ENCODE peak calls at places on chromosomes 4 and X, in four cellular contexts. One of them, this sample, is unnamed. For H3K9me3, the result is how much of the 10 kb centered on the place peaks cover.

GRCh38 chrX:10549280-10549679 is 71.1 kb downstream of the MID1 start:
- DNase-seq in effector memory CD4-positive, alpha-beta T cell: no peak
- DNase-seq in left lung: no peak
- DNase-seq in BE2C: peak
- DNase-seq in this sample: no peak

GRCh38 chr4:26325191-26325590 is 4.4 kb downstream of the RBPJ start:
- DNase-seq in effector memory CD4-positive, alpha-beta T cell: no peak
- DNase-seq in left lung: no peak
- DNase-seq in BE2C: no peak
- DNase-seq in this sample: no peak

GRCh38 chrX:71163010-71163409 is 18.4 kb downstream of the NLGN3 start:
- DNase-seq in effector memory CD4-positive, alpha-beta T cell: no peak
- DNase-seq in left lung: no peak
- DNase-seq in BE2C: no peak
- DNase-seq in this sample: no peak

GRCh38 chrX:49627030-49627777 is 28.4 kb downstream of the GAGE1 start:
- DNase-seq in effector memory CD4-positive, alpha-beta T cell: no peak
- DNase-seq in left lung: no peak
- DNase-seq in BE2C: peak
- DNase-seq in this sample: peak

GRCh38 chr4:84224522-84224921 is 274.6 kb downstream of the NKX6-1 start:
- DNase-seq in effector memory CD4-positive, alpha-beta T cell: no peak
- DNase-seq in left lung: no peak
- DNase-seq in BE2C: no peak
- DNase-seq in this sample: no peak

GRCh38 chr4:158671665-158671914 is at the start of gene C4orf46:
- DNase-seq in effector memory CD4-positive, alpha-beta T cell: no peak
- DNase-seq in left lung: no peak
- DNase-seq in BE2C: no peak
- DNase-seq in this sample: no peak

GRCh38 chrX:136708348-136708747 is 60.4 kb downstream of the CD40LG start:
- DNase-seq in effector memory CD4-positive, alpha-beta T cell: no peak
- DNase-seq in left lung: no peak
- DNase-seq in BE2C: no peak
- DNase-seq in this sample: no peak

GRCh38 chr4:150950657-150951056 is 64.4 kb downstream of the LRBA start:
- DNase-seq in effector memory CD4-positive, alpha-beta T cell: no peak
- DNase-seq in left lung: no peak
- DNase-seq in BE2C: no peak
- DNase-seq in this sample: no peak

GRCh38 chr4:147543039-147543438 is 62.1 kb downstream of the EDNRA start:
- DNase-seq in effector memory CD4-positive, alpha-beta T cell: no peak
- DNase-seq in left lung: no peak
- DNase-seq in BE2C: no peak
- DNase-seq in this sample: no peak

GRCh38 chr4:53376900-53377299 is 541 bp upstream of the FIP1L1 start:
- DNase-seq in effector memory CD4-positive, alpha-beta T cell: no peak
- DNase-seq in left lung: no peak
- DNase-seq in BE2C: no peak
- DNase-seq in this sample: no peak

GRCh38 chr4:169485084-169485483 is 127.3 kb downstream of the NEK1 start:
- DNase-seq in effector memory CD4-positive, alpha-beta T cell: no peak
- DNase-seq in left lung: no peak
- DNase-seq in BE2C: no peak
- DNase-seq in this sample: no peak

GRCh38 chr4:53906786-53907185 is 157.6 kb downstream of the CHIC2 start:
- DNase-seq in effector memory CD4-positive, alpha-beta T cell: no peak
- DNase-seq in left lung: no peak
- DNase-seq in BE2C: no peak
- DNase-seq in this sample: no peak

GRCh38 chr4:124432500-124432899 is 280.0 kb downstream of the ANKRD50 start:
- DNase-seq in effector memory CD4-positive, alpha-beta T cell: no peak
- DNase-seq in left lung: no peak
- DNase-seq in BE2C: no peak
- DNase-seq in this sample: no peak

GRCh38 chr4:31051565-31051964 is 331.4 kb downstream of the PCDH7 start:
- DNase-seq in effector memory CD4-positive, alpha-beta T cell: no peak
- DNase-seq in left lung: no peak
- DNase-seq in BE2C: no peak
- DNase-seq in this sample: no peak

GRCh38 chr4:76850010-76850441 is 47.9 kb downstream of the SOWAHB start:
- DNase-seq in effector memory CD4-positive, alpha-beta T cell: no peak
- DNase-seq in left lung: no peak
- DNase-seq in BE2C: no peak
- DNase-seq in this sample: no peak

GRCh38 chr4:168304744-168305459 is 13.7 kb downstream of the DDX60 start:
- DNase-seq in effector memory CD4-positive, alpha-beta T cell: no peak
- DNase-seq in left lung: no peak
- DNase-seq in BE2C: no peak
- DNase-seq in this sample: no peak

GRCh38 chr4:67393699-67394281 is 151.5 kb downstream of the CENPC start:
- DNase-seq in effector memory CD4-positive, alpha-beta T cell: no peak
- DNase-seq in left lung: no peak
- DNase-seq in BE2C: peak
- DNase-seq in this sample: no peak

GRCh38 chrX:155662297-155662696 is 49.5 kb upstream of the TMLHE start:
- DNase-seq in effector memory CD4-positive, alpha-beta T cell: no peak
- DNase-seq in left lung: no peak
- DNase-seq in BE2C: no peak
- DNase-seq in this sample: peak

GRCh38 chr4:188903995-188904394 is 764.8 kb downstream of the TRIML1 start:
- DNase-seq in effector memory CD4-positive, alpha-beta T cell: no peak
- DNase-seq in left lung: no peak
- DNase-seq in BE2C: no peak
- DNase-seq in this sample: no peak

GRCh38 chr4:89724716-89725115 is 112.2 kb downstream of the SNCA start:
- DNase-seq in effector memory CD4-positive, alpha-beta T cell: no peak
- DNase-seq in left lung: no peak
- DNase-seq in BE2C: no peak
- DNase-seq in this sample: no peak

GRCh38 chr4:186260504-186261448 is 5.2 kb upstream of the F11 start:
- DNase-seq in effector memory CD4-positive, alpha-beta T cell: no peak
- DNase-seq in left lung: no peak
- DNase-seq in BE2C: no peak
- DNase-seq in this sample: no peak
- H3K4me3 ChIP-seq in effector memory CD4-positive, alpha-beta T cell: no peak
- H3K4me3 ChIP-seq in left lung: no peak
- H3K4me3 ChIP-seq in BE2C: no peak
- H3K4me3 ChIP-seq in this sample: no peak

GRCh38 chr4:5957091-5957490 is 61.1 kb downstream of the C4orf50 start:
- DNase-seq in effector memory CD4-positive, alpha-beta T cell: no peak
- DNase-seq in left lung: no peak
- DNase-seq in BE2C: peak
- DNase-seq in this sample: no peak

GRCh38 chr4:5962416-5962815 is 55.8 kb downstream of the C4orf50 start:
- DNase-seq in effector memory CD4-positive, alpha-beta T cell: no peak
- DNase-seq in left lung: no peak
- DNase-seq in BE2C: no peak
- DNase-seq in this sample: no peak

GRCh38 chr4:5958199-5958735 is 60.0 kb downstream of the C4orf50 start:
- DNase-seq in effector memory CD4-positive, alpha-beta T cell: no peak
- DNase-seq in left lung: no peak
- DNase-seq in BE2C: no peak
- DNase-seq in this sample: no peak

GRCh38 chr4:5959221-5959982 is 58.8 kb downstream of the C4orf50 start:
- DNase-seq in effector memory CD4-positive, alpha-beta T cell: no peak
- DNase-seq in left lung: no peak
- DNase-seq in BE2C: no peak
- DNase-seq in this sample: no peak

DNA sequence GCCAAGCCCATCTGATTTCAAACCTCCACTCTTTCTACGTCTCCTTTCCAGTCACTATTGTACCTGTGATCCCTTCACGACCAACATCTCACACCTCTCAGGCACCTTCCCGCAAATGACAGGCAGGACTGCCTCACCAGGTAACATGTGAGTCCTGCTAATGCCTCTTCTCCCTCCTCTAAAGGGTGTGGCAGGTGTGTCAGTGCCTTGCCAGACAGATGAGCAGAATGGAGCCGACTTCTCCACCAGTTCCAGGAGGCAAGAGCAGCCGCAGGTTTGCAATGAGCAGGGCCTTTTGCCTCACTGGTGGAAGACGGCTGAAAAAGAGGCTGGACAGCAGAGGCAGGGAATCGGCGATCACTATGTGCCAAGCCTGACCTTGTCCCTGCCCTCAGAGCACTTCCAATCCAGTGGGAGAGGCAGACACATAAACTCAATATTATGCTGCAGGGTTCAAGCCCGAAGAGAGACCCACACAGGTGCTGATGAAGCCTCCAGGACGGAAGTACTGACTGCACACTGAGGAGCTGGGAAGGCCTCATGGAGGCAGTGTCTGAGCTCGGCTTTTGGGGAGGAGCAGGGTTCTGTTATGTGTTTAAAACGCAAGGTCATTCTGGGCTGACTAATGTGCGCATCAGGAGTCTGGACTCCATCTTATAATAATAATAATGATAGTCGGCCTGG is 57.9 kb downstream of the C4orf50 start:
- DNase-seq in effector memory CD4-positive, alpha-beta T cell: no peak
- DNase-seq in left lung: no peak
- DNase-seq in BE2C: no peak
- DNase-seq in this sample: no peak
- H3K9me3 ChIP-seq in effector memory CD4-positive, alpha-beta T cell: under half
- H3K9me3 ChIP-seq in left lung: under half
- H3K9me3 ChIP-seq in BE2C: under half
- H3K9me3 ChIP-seq in this sample: under half

DNA sequence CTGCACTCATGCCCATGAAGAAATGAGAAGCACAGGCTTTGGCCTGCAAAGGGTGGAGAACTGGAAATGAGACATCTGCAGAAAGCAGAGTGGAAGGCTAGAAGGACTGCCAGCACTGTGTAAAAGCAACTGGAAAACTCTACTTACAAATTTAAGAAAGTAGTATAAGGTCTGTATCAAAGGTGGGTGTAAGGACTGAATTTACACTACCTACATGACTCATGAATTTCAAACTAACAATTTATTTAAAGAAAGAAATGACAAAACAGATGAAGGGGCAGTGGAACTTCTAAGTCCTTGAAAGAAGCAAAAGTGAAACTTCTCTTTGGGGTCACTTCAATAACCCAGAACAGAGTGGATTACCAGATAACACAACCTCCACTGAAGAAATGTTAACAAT is 71.2 kb downstream of the SLC10A7 start:
- DNase-seq in effector memory CD4-positive, alpha-beta T cell: no peak
- DNase-seq in left lung: no peak
- DNase-seq in BE2C: no peak
- DNase-seq in this sample: no peak
- H3K4me3 ChIP-seq in effector memory CD4-positive, alpha-beta T cell: no peak
- H3K4me3 ChIP-seq in left lung: no peak
- H3K4me3 ChIP-seq in BE2C: no peak
- H3K4me3 ChIP-seq in this sample: peak

DNA sequence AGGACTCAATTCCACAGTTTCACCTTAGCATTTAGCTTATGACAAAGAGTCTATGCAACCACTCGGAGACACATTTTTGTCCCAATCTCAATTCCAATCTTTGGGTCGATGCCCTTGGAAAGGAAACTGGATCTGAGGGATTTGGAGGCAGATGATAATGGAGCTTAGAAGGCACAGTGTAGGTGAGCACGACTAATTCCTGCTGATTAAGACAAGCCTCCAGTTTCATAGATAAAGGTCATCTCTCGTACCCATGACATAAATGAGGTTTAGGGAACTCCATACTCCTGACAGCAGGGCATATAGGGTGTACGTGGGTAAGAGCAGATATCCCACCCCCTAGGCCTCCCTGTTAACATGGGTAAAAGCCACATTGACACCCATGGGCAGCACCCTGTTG is 24.4 kb upstream of the ZNF718 start:
- DNase-seq in effector memory CD4-positive, alpha-beta T cell: no peak
- DNase-seq in left lung: no peak
- DNase-seq in BE2C: no peak
- DNase-seq in this sample: no peak
- H3K9me3 ChIP-seq in effector memory CD4-positive, alpha-beta T cell: under half
- H3K9me3 ChIP-seq in left lung: under half
- H3K9me3 ChIP-seq in BE2C: under half
- H3K9me3 ChIP-seq in this sample: half or more